ENCODE peak calls at places on chromosomes 3 and 15, in four cellular contexts. K is uterus, S is ACHN, Z is AG08395. Q is an unnamed sample.

GRCh38 chr3:129694228-129694627 is 87.8 kb upstream of the PLXND1 start:
- DNase-seq in S (no peak), Z (no peak), K (no peak), Q (no peak)

GRCh38 chr15:28942521-28943035 is 56.8 kb downstream of the APBA2 start:
- DNase-seq in K (no peak), S (no peak), Z (no peak), Q (no peak)

GRCh38 chr3:16801698-16802097 is 83.1 kb upstream of the PLCL2 start:
- DNase-seq in S (no peak), Z (peak; percentile 30), K (no peak), Q (no peak)

GRCh38 chr3:142028174-142028833 is 121.0 kb downstream of the TFDP2 start:
- DNase-seq in K (no peak), S (peak; percentile 75), Z (peak; percentile 48), Q (peak; percentile 19)

GRCh38 chr3:186307594-186307993 is 54.4 kb downstream of the DGKG start:
- DNase-seq in S (peak; percentile 42), K (no peak), Z (no peak), Q (no peak)

GRCh38 chr15:90232941-90233700 is 620 bp downstream of the CIB1 start:
- DNase-seq in S (peak; percentile 67), Z (peak; percentile 55), K (no peak), Q (no peak)

GRCh38 chr15:64333986-64334385 is 22.0 kb downstream of the CSNK1G1 start:
- DNase-seq in S (no peak), K (no peak), Z (no peak), Q (no peak)

GRCh38 chr15:50774450-50774849 is 8.9 kb upstream of the SPPL2A start:
- DNase-seq in Z (no peak), K (no peak), S (no peak), Q (no peak)

GRCh38 chr3:76044601-76045600 is 259.6 kb upstream of the ZNF717 start:
- DNase-seq in S (peak; percentile 24), K (no peak), Z (peak; percentile 13), Q (no peak)

GRCh38 chr3:190094201-190094718 is 26.4 kb downstream of the P3H2 start:
- DNase-seq in S (no peak), K (no peak), Z (peak; percentile 35), Q (peak; percentile 63)

GRCh38 chr3:50516048-50516871 is 12.8 kb upstream of the CACNA2D2 start:
- DNase-seq in S (no peak), Z (no peak), K (peak; percentile 37), Q (no peak)

GRCh38 chr15:101522091-101522490 is 32.6 kb upstream of the PCSK6 start:
- DNase-seq in K (no peak), S (no peak), Z (no peak), Q (no peak)

GRCh38 chr3:85567074-85567676 is 608.4 kb downstream of the CADM2 start:
- DNase-seq in K (no peak), Z (no peak), S (peak; percentile 48), Q (no peak)

GRCh38 chr3:149401926-149402310 is 24.5 kb upstream of the TM4SF1 start:
- DNase-seq in Z (no peak), K (no peak), S (no peak), Q (no peak)

GRCh38 chr3:55668359-55668758 is 181.3 kb upstream of the WNT5A start:
- DNase-seq in K (no peak), S (peak; percentile 31), Z (peak; percentile 17), Q (no peak)

GRCh38 chr3:185943363-185944106 is 5.7 kb upstream of the TRA2B start:
- DNase-seq in Z (peak; percentile 79), S (peak; percentile 70), K (peak; percentile 85), Q (peak; percentile 23)

GRCh38 chr3:136209921-136210320 is 13.8 kb upstream of the MSL2 start:
- DNase-seq in K (no peak), S (peak; percentile 57), Z (peak; percentile 73), Q (no peak)

GRCh38 chr15:59688888-59689625 is at the start of gene BNIP2:
- DNase-seq in Z (peak; percentile 97), S (peak; percentile 97), K (peak; percentile 99), Q (peak; percentile 83)

GRCh38 chr3:11568503-11569155 is 75.1 kb downstream of the VGLL4 start:
- DNase-seq in K (peak; percentile 79), S (peak; percentile 83), Z (peak; percentile 96), Q (no peak)

GRCh38 chr3:149391960-149392359 is 14.5 kb upstream of the TM4SF1 start:
- DNase-seq in K (no peak), S (no peak), Z (no peak), Q (no peak)

GRCh38 chr3:21914451-21914850 is 163.4 kb upstream of the ZNF385D start:
- DNase-seq in S (no peak), K (no peak), Z (no peak), Q (no peak)

GRCh38 chr15:82778755-82779154 is 27.1 kb downstream of the FSD2 start:
- DNase-seq in K (no peak), S (no peak), Z (no peak), Q (no peak)

GRCh38 chr15:57485869-57486268 is 105.8 kb upstream of the MYZAP start:
- DNase-seq in Z (peak; percentile 96), K (no peak), S (peak; percentile 96), Q (no peak)

GRCh38 chr3:195450731-195451229 is 8.0 kb upstream of the ACAP2 start:
- DNase-seq in Z (peak; percentile 46), S (no peak), K (peak; percentile 37), Q (no peak)

GRCh38 chr15:81432179-81432578 is 58.2 kb upstream of the TMC3 start:
- DNase-seq in K (no peak), Z (no peak), S (no peak), Q (no peak)

GRCh38 chr3:194035406-194036138 is 100.4 kb upstream of the HES1 start:
- DNase-seq in Z (no peak), S (no peak), K (no peak), Q (no peak)

GRCh38 chr15:22257047-22257667 is 176.8 kb downstream of the OR4M2 start:
- DNase-seq in S (no peak), K (no peak), Z (no peak), Q (no peak)

GRCh38 chr3:123395235-123395634 is 53.7 kb downstream of the ADCY5 start:
- DNase-seq in Z (no peak), K (no peak), S (no peak), Q (no peak)

GRCh38 chr15:66996099-66996498 is 69.3 kb upstream of the SMAD3 start:
- DNase-seq in Z (peak; percentile 60), S (no peak), K (no peak), Q (no peak)

GRCh38 chr3:40312661-40313226 is 3.2 kb downstream of the EIF1B start:
- DNase-seq in Z (no peak), K (no peak), S (no peak), Q (no peak)

GRCh38 chr3:188179006-188179966 is 25.3 kb downstream of the LPP start:
- DNase-seq in K (peak; percentile 55), S (no peak), Z (peak; percentile 85), Q (peak; percentile 63)

GRCh38 chr3:48194446-48195071 is 6.3 kb upstream of the CDC25A start:
- DNase-seq in Z (peak; percentile 80), K (peak; percentile 56), S (peak; percentile 65), Q (no peak)

GRCh38 chr3:136250862-136251460 is 821 bp downstream of the PCCB start:
- DNase-seq in Z (peak; percentile 31), S (peak; percentile 57), K (peak; percentile 59), Q (no peak)

GRCh38 chr3:111904376-111905241 is 45.5 kb downstream of the PHLDB2 start:
- DNase-seq in S (peak; percentile 90), Z (peak; percentile 73), K (no peak), Q (peak; percentile 94)

GRCh38 chr3:105511031-105511430 is 144.3 kb downstream of the ALCAM start:
- DNase-seq in S (no peak), Z (no peak), K (no peak), Q (no peak)

GRCh38 chr3:135576786-135577185 is 388.7 kb upstream of the PPP2R3A start:
- DNase-seq in K (no peak), Z (no peak), S (no peak), Q (no peak)

GRCh38 chr3:118636841-118637240 is 397.8 kb downstream of the IGSF11 start:
- DNase-seq in Z (no peak), S (no peak), K (no peak), Q (no peak)